ENCODE peak calls at places on chromosome 12, in four cellular contexts. X is T-helper 9 cell; W is pancreas; O is CD8-positive, alpha-beta memory T cell. A is an unnamed sample.

GRCh38 chr12:49121047-49121696 is 10.0 kb downstream of the TUBA1B start:
- DNase-seq in X (no peak), O (no peak), W (no peak), A (no peak)

GRCh38 chr12:98057701-98058100 is 457.7 kb upstream of the TMPO start:
- DNase-seq in X (no peak), O (no peak), W (no peak), A (no peak)

GRCh38 chr12:99087278-99087677 is 442.2 kb downstream of the APAF1 start:
- DNase-seq in W (no peak), O (no peak), X (no peak), A (no peak)

GRCh38 chr12:97944576-97944975 is 482.0 kb downstream of the RMST start:
- DNase-seq in X (no peak), W (no peak), O (no peak), A (no peak)

GRCh38 chr12:57165741-57166140 is 18.3 kb upstream of the LRP1-AS start:
- DNase-seq in W (no peak), O (no peak), X (no peak), A (no peak)

GRCh38 chr12:66919466-66919865 is 240.6 kb upstream of the GRIP1 start:
- DNase-seq in W (no peak), O (no peak), X (no peak), A (no peak)

GRCh38 chr12:20368653-20369163 is 371 bp downstream of the PDE3A start:
- DNase-seq in X (no peak), W (peak), O (no peak), A (no peak)

GRCh38 chr12:65140738-65141137 is 19.6 kb upstream of the WIF1 start:
- DNase-seq in O (no peak), W (no peak), X (no peak), A (no peak)

GRCh38 chr12:49965836-49966235 is 4.2 kb downstream of the AQP5 start:
- DNase-seq in O (no peak), W (no peak), X (no peak), A (no peak)

GRCh38 chr12:32494676-32495075 is 95.3 kb downstream of the FGD4 start:
- DNase-seq in O (peak), W (no peak), X (no peak), A (no peak)

GRCh38 chr12:96271469-96272199 is 77.5 kb downstream of the ELK3 start:
- DNase-seq in W (no peak), O (no peak), X (no peak), A (no peak)

GRCh38 chr12:42588981-42589464 is 523 bp downstream of the PRICKLE1 start:
- DNase-seq in W (peak), X (no peak), O (no peak), A (no peak)

GRCh38 chr12:117212563-117213190 is 22.4 kb upstream of the FBXO21 start:
- DNase-seq in O (peak), W (peak), X (peak), A (peak)

GRCh38 chr12:31849090-31849687 is 110.0 kb upstream of the RESF1 start:
- DNase-seq in W (no peak), X (no peak), O (no peak), A (no peak)

GRCh38 chr12:101637936-101638335 is 43.2 kb downstream of the MYBPC1 start:
- DNase-seq in W (no peak), O (no peak), X (no peak), A (no peak)

GRCh38 chr12:105229446-105229845 is 6.5 kb downstream of the APPL2 start:
- DNase-seq in X (no peak), O (no peak), W (no peak), A (no peak)

GRCh38 chr12:5509557-5509956 is 77.6 kb downstream of the NTF3 start:
- DNase-seq in W (no peak), X (no peak), O (no peak), A (no peak)

GRCh38 chr12:120709976-120710804 is at the start of gene UNC119B:
- DNase-seq in X (peak), O (peak), W (peak), A (peak)

GRCh38 chr12:94185801-94186200 is 37.4 kb downstream of the PLXNC1 start:
- DNase-seq in W (no peak), O (no peak), X (no peak), A (no peak)

GRCh38 chr12:45130881-45131281 is 80.0 kb upstream of the DBX2 start:
- DNase-seq in O (peak), X (no peak), W (no peak), A (no peak)

A was measured in effector memory CD8-positive, alpha-beta T cell.